ENCODE peak calls at places on chromosomes 4 and X, in five cellular contexts. C, T, B, Q and O are unnamed samples.

GRCh38 chrX:39513836-39514235 is 583.9 kb downstream of the BCOR start:
- DNase-seq in C (no peak), Q (no peak), T (no peak), B (no peak), O (no peak)

GRCh38 chr4:127631420-127631819 is 1.3 kb upstream of the INTU start:
- DNase-seq in B (no peak), Q (no peak), C (no peak), T (no peak), O (no peak)

GRCh38 chr4:89800527-89801103 is 36.3 kb downstream of the SNCA start:
- DNase-seq in Q (no peak), T (no peak), B (no peak), C (no peak), O (no peak)

GRCh38 chr4:58301384-58301783 is 1191.2 kb upstream of the IGFBP7 start:
- DNase-seq in C (no peak), B (no peak), Q (no peak), T (no peak), O (no peak)

GRCh38 chr4:102431608-102431961 is 69.6 kb upstream of the NFKB1 start:
- DNase-seq in T (no peak), C (no peak), B (no peak), Q (no peak), O (no peak)

GRCh38 chr4:2812600-2812932 is 19.7 kb downstream of the SH3BP2 start:
- DNase-seq in B (no peak), Q (no peak), T (no peak), C (no peak), O (no peak)

GRCh38 chrX:114970806-114971205 is 46.6 kb downstream of the IL13RA2 start:
- DNase-seq in C (no peak), B (no peak), T (no peak), Q (no peak), O (no peak)

GRCh38 chr4:173177232-173177631 is 8.6 kb downstream of the GALNT7 start:
- DNase-seq in Q (no peak), B (no peak), C (no peak), T (no peak), O (no peak)

GRCh38 chrX:35406386-35406785 is 391.8 kb upstream of the MAGEB16 start:
- DNase-seq in C (no peak), Q (no peak), B (no peak), T (no peak), O (no peak)

GRCh38 chrX:107766470-107767140 is 9.0 kb downstream of the TSC22D3 start:
- DNase-seq in Q (no peak), T (no peak), C (no peak), B (no peak), O (peak)

GRCh38 chrX:109760241-109760921 is 27.3 kb upstream of the ACSL4 start:
- DNase-seq in B (peak), C (no peak), Q (no peak), T (no peak), O (no peak)

GRCh38 chr4:176156656-176157055 is 38.7 kb downstream of the SPATA4 start:
- DNase-seq in B (no peak), Q (no peak), T (no peak), C (no peak), O (no peak)